ENCODE peak calls at places on chromosomes 1 and 21, in five cellular contexts. M is GM23248; X is fibroblast of lung; J is CD8-positive, alpha-beta memory T cell; E is upper lobe of right lung. H is an unnamed sample.
A peak's percentile ranks its signal among the peaks of the same experiment; 100 is the strongest.

GRCh38 chr1:111334169-111334568 is 43.5 kb downstream of the CHIA start:
- DNase-seq in M (peak; percentile 78), E (no peak), X (peak; percentile 55), J (peak; percentile 73), H (no peak)

GRCh38 chr1:152654110-152654509 is 9.1 kb upstream of the LCE2D start:
- DNase-seq in J (peak; percentile 57), M (peak; percentile 74), E (no peak), X (peak; percentile 64), H (peak; percentile 35)

GRCh38 chr1:95176859-95177258 is 57.2 kb upstream of the RWDD3 start:
- DNase-seq in M (no peak), J (no peak), E (no peak), X (no peak), H (no peak)

GRCh38 chr1:222880586-222880985 is 65.7 kb downstream of the DISP1 start:
- DNase-seq in J (peak; percentile 46), E (no peak), X (peak; percentile 61), M (peak; percentile 75), H (no peak)

GRCh38 chr1:115114308-115114707 is 25.0 kb upstream of the TSPAN2 start:
- DNase-seq in E (no peak), M (peak; percentile 59), J (no peak), X (no peak), H (no peak)

GRCh38 chr1:68600049-68600661 is 103.3 kb upstream of the DEPDC1 start:
- DNase-seq in X (peak; percentile 36), M (peak; percentile 40), E (no peak), J (no peak), H (no peak)

GRCh38 chr1:60133848-60134247 is 60.3 kb upstream of the C1orf87 start:
- DNase-seq in J (no peak), X (peak; percentile 76), M (peak; percentile 92), E (no peak), H (no peak)

GRCh38 chr21:29654203-29654602 is 285.6 kb downstream of the GRIK1 start:
- DNase-seq in E (no peak), J (no peak), X (no peak), M (no peak), H (no peak)

GRCh38 chr1:230891413-230891812 is 23.1 kb upstream of the C1orf198 start:
- DNase-seq in J (no peak), E (no peak), M (peak; percentile 63), X (no peak), H (no peak)

GRCh38 chr1:17181785-17182464 is 23.0 kb upstream of the PADI1 start:
- DNase-seq in J (no peak), X (no peak), E (no peak), M (no peak), H (no peak)

GRCh38 chr1:201772178-201772577 is 56.8 kb upstream of the IPO9 start:
- DNase-seq in M (no peak), X (no peak), J (no peak), E (no peak), H (no peak)

GRCh38 chr1:161981126-161981525 is 42.5 kb downstream of the OLFML2B start:
- DNase-seq in J (no peak), X (no peak), M (no peak), E (no peak), H (no peak)

DNA sequence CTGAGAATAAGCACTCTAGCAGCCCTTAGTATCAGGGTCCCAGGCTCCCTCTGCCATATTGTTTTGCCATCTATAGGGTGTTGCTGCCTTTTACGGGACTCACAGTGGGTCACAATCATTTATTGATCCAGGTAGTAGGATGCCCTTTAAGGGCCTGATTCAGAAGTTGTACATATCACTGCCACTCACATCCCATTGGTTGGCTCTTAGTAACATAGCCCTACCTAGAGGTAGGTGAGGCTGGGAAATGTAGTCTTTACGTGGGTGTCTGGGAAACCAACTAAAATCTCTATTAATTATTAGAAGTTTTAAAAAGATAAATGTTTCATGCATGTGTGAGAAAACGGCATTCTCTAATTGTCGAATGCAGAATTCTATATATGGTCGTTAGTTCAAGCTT is 78.8 kb upstream of the ATP5PO start:
- DNase-seq in X (no peak), M (no peak), J (no peak), E (no peak), H (no peak)
- H3K27ac ChIP-seq in X (no peak overlapping the region), M (no peak overlapping the region), J (no peak overlapping the region), E (no peak overlapping the region), H (no peak overlapping the region)

GRCh38 chr21:45431781-45432572 is 27.0 kb downstream of the COL18A1 start:
- DNase-seq in X (no peak), E (no peak), J (no peak), M (no peak), H (no peak)
- H3K27ac ChIP-seq in X (no peak overlapping the region), E (no peak overlapping the region), J (no peak overlapping the region), M (no peak overlapping the region), H (peak overlapping the region; percentile 89)

GRCh38 chr1:172537366-172537765 is 4.4 kb downstream of the SUCO start:
- DNase-seq in X (no peak), J (no peak), E (no peak), M (peak; percentile 31), H (no peak)
- H3K27ac ChIP-seq in X (no peak overlapping the region), J (no peak overlapping the region), E (no peak overlapping the region), M (no peak overlapping the region), H (no peak overlapping the region)

GRCh38 chr1:26553942-26554682 is 24.6 kb downstream of the RPS6KA1 start:
- DNase-seq in X (no peak), E (peak; percentile 79), J (no peak), M (no peak), H (no peak)

GRCh38 chr1:26554781-26555180 is 25.2 kb downstream of the RPS6KA1 start:
- DNase-seq in E (no peak), X (no peak), M (no peak), J (no peak), H (no peak)

GRCh38 chr1:26552720-26553119 is 23.2 kb downstream of the RPS6KA1 start:
- DNase-seq in M (no peak), J (no peak), E (no peak), X (no peak), H (no peak)

GRCh38 chr1:26548841-26549240 is 19.3 kb downstream of the RPS6KA1 start:
- DNase-seq in J (no peak), M (no peak), E (no peak), X (no peak), H (no peak)

DNA sequence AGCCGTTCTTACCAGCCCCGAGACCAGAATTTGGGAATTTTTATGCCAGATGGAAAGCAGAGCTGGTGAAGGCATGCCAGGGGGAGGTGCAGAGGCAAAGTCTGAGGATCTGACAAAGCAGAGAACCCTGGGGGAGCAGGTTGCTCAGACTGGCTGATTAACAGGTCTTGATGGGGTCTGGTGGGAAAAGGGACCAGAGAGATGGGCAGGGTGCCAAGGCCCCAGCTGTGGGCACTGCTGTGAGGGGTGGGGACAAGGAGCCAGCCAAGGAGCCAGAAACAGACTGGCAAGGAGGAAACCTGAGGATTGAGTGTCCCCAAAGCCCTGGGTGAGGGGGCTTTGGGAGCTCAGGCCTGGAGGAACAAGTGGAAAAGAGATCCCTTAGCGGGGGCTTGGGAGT is 21.4 kb downstream of the RPS6KA1 start:
- DNase-seq in M (no peak), E (no peak), J (no peak), X (no peak), H (no peak)
- H3K27ac ChIP-seq in M (no peak overlapping the region), E (no peak overlapping the region), J (no peak overlapping the region), X (no peak overlapping the region), H (no peak overlapping the region)

GRCh38 chr1:71566413-71566812 is 485.6 kb upstream of the ZRANB2 start:
- DNase-seq in M (no peak), E (no peak), J (no peak), X (no peak), H (no peak)

GRCh38 chr1:71577451-71578131 is 496.8 kb upstream of the ZRANB2 start:
- DNase-seq in J (no peak), M (no peak), E (no peak), X (no peak), H (no peak)

GRCh38 chr1:71572038-71572437 is 491.2 kb upstream of the ZRANB2 start:
- DNase-seq in J (no peak), X (peak; percentile 83), E (no peak), M (no peak), H (no peak)
- H3K27ac ChIP-seq in J (no peak overlapping the region), X (no peak overlapping the region), E (no peak overlapping the region), M (no peak overlapping the region), H (no peak overlapping the region)

DNA sequence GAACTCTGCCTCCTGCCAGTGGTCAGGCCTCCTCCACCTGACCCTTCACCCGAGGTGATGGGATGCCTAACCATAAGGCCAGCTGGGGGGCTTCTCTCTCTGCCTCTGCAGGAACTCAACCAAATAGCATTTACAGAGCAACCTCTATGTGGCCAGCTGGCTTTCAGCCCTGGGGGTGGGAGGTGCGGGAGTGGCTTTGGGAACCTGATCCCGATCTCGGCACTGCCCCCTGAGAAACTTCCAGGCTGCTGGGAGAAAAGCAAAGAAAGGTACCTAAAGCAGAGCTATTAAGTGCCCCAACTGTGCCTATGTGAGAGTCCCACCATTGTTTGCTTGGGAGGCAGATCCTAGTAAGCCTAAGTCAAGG is 7.1 kb downstream of the KRTCAP2 start:
- DNase-seq in E (peak; percentile 54), J (no peak), M (no peak), X (no peak), H (no peak)
- H3K27ac ChIP-seq in E (peak overlapping the region; percentile 75), J (no peak overlapping the region), M (no peak overlapping the region), X (no peak overlapping the region), H (no peak overlapping the region)

GRCh38 chr1:14543191-14543849 is 55.2 kb upstream of the KAZN start:
- DNase-seq in M (peak; percentile 78), E (no peak), X (peak; percentile 62), J (no peak), H (no peak)
- H3K27ac ChIP-seq in M (peak overlapping the region; percentile 42), E (no peak overlapping the region), X (no peak overlapping the region), J (no peak overlapping the region), H (no peak overlapping the region)

DNA sequence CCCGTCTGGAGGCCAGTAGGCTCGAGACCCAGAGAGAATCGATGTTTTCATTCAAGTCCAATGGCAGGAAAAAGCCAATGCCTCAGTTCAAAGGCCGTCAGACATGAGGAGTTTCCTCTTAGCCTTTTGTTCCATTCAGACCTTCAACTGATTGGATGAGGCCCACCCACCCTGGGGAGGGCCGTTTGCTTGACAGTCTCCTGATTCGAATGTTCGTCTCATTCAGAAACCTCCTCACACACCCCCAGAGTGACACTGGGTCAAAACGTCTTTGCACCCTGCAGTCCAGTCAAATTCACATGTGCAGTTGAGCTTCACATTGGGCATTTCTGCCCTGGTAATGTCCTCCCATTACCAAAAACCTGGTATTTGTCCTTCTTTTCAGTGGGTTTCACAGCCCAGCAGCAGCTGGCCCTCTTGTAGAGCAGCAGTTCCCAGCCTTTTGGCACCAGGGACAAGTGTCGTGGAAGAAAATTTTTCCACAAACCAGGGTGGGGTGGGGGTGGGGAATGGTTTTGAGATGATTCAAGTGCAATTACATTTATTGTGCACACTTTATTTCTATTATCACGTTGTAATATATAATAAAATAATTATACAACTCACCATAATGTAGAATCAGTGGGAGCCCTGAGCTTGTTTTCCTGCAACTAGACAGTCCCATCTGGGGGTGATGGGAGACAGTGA is 40.1 kb downstream of the RSPH1 start:
- DNase-seq in J (no peak), M (no peak), E (no peak), X (no peak), H (no peak)
- H3K27ac ChIP-seq in J (no peak overlapping the region), M (no peak overlapping the region), E (no peak overlapping the region), X (no peak overlapping the region), H (no peak overlapping the region)